ENCODE peak calls at places on chromosomes 11 and 22, in ten cellular contexts. One of them, this sample, is unnamed.

GRCh38 chr11:19827399-19828135 is 114.9 kb downstream of the NAV2 start:
- DNase-seq in lung: no peak
- DNase-seq in dorsolateral prefrontal cortex: no peak
- DNase-seq in pancreas: no peak
- DNase-seq in endodermal cell: peak; percentile 79
- DNase-seq in lower leg skin: no peak
- DNase-seq in CD8-positive, alpha-beta T cell: no peak
- DNase-seq in mesendoderm: peak; percentile 92
- DNase-seq in uterus: no peak
- DNase-seq in mammary epithelial cell: no peak
- DNase-seq in this sample: no peak

GRCh38 chr11:107830915-107831540 is 27.6 kb downstream of the SLC35F2 start:
- DNase-seq in dorsolateral prefrontal cortex: no peak
- DNase-seq in CD8-positive, alpha-beta T cell: no peak
- DNase-seq in endodermal cell: no peak
- DNase-seq in mammary epithelial cell: peak; percentile 54
- DNase-seq in mesendoderm: no peak
- DNase-seq in pancreas: peak; percentile 29
- DNase-seq in uterus: no peak
- DNase-seq in lung: no peak
- DNase-seq in lower leg skin: no peak
- DNase-seq in this sample: no peak

GRCh38 chr11:44467931-44468330 is 97.5 kb upstream of the CD82 start:
- DNase-seq in endodermal cell: no peak
- DNase-seq in lower leg skin: no peak
- DNase-seq in mesendoderm: peak; percentile 45
- DNase-seq in dorsolateral prefrontal cortex: no peak
- DNase-seq in CD8-positive, alpha-beta T cell: no peak
- DNase-seq in lung: no peak
- DNase-seq in uterus: no peak
- DNase-seq in mammary epithelial cell: no peak
- DNase-seq in pancreas: no peak
- DNase-seq in this sample: no peak

GRCh38 chr11:126007263-126007662 is 55.4 kb downstream of the CDON start:
- DNase-seq in pancreas: no peak
- DNase-seq in endodermal cell: no peak
- DNase-seq in mammary epithelial cell: peak; percentile 55
- DNase-seq in lung: no peak
- DNase-seq in dorsolateral prefrontal cortex: no peak
- DNase-seq in CD8-positive, alpha-beta T cell: no peak
- DNase-seq in mesendoderm: no peak
- DNase-seq in lower leg skin: no peak
- DNase-seq in uterus: no peak
- DNase-seq in this sample: no peak

GRCh38 chr22:34324763-34325162 is 404.5 kb upstream of the LARGE1 start:
- DNase-seq in uterus: no peak
- DNase-seq in pancreas: no peak
- DNase-seq in endodermal cell: no peak
- DNase-seq in mammary epithelial cell: no peak
- DNase-seq in lung: no peak
- DNase-seq in CD8-positive, alpha-beta T cell: no peak
- DNase-seq in mesendoderm: no peak
- DNase-seq in lower leg skin: no peak
- DNase-seq in dorsolateral prefrontal cortex: no peak
- DNase-seq in this sample: no peak

GRCh38 chr11:121807051-121807450 is 309.0 kb downstream of the BLID start:
- DNase-seq in uterus: no peak
- DNase-seq in mammary epithelial cell: no peak
- DNase-seq in pancreas: no peak
- DNase-seq in CD8-positive, alpha-beta T cell: no peak
- DNase-seq in lower leg skin: no peak
- DNase-seq in endodermal cell: no peak
- DNase-seq in mesendoderm: no peak
- DNase-seq in lung: no peak
- DNase-seq in dorsolateral prefrontal cortex: no peak
- DNase-seq in this sample: no peak

GRCh38 chr11:115550291-115551059 is 46.3 kb upstream of the CADM1 start:
- DNase-seq in mesendoderm: no peak
- DNase-seq in pancreas: no peak
- DNase-seq in endodermal cell: no peak
- DNase-seq in CD8-positive, alpha-beta T cell: no peak
- DNase-seq in lower leg skin: no peak
- DNase-seq in mammary epithelial cell: no peak
- DNase-seq in dorsolateral prefrontal cortex: no peak
- DNase-seq in uterus: no peak
- DNase-seq in lung: peak; percentile 43
- DNase-seq in this sample: no peak

GRCh38 chr22:38741576-38741975 is 14.2 kb downstream of the SUN2 start:
- DNase-seq in pancreas: no peak
- DNase-seq in lower leg skin: no peak
- DNase-seq in uterus: no peak
- DNase-seq in dorsolateral prefrontal cortex: no peak
- DNase-seq in CD8-positive, alpha-beta T cell: no peak
- DNase-seq in mesendoderm: no peak
- DNase-seq in mammary epithelial cell: no peak
- DNase-seq in endodermal cell: no peak
- DNase-seq in lung: no peak
- DNase-seq in this sample: no peak

GRCh38 chr22:26320469-26320868 is 108.6 kb upstream of the ASPHD2 start:
- DNase-seq in mammary epithelial cell: no peak
- DNase-seq in mesendoderm: no peak
- DNase-seq in CD8-positive, alpha-beta T cell: no peak
- DNase-seq in lung: no peak
- DNase-seq in pancreas: no peak
- DNase-seq in endodermal cell: no peak
- DNase-seq in dorsolateral prefrontal cortex: no peak
- DNase-seq in uterus: no peak
- DNase-seq in lower leg skin: no peak
- DNase-seq in this sample: no peak

GRCh38 chr11:27626269-27626937 is 73.9 kb downstream of the BDNF start:
- DNase-seq in uterus: no peak
- DNase-seq in CD8-positive, alpha-beta T cell: no peak
- DNase-seq in mammary epithelial cell: no peak
- DNase-seq in endodermal cell: no peak
- DNase-seq in lower leg skin: no peak
- DNase-seq in dorsolateral prefrontal cortex: no peak
- DNase-seq in pancreas: no peak
- DNase-seq in mesendoderm: no peak
- DNase-seq in lung: no peak
- DNase-seq in this sample: no peak

GRCh38 chr22:17095538-17095937 is 10.7 kb downstream of the IL17RA start:
- DNase-seq in mammary epithelial cell: no peak
- DNase-seq in endodermal cell: peak; percentile 82
- DNase-seq in mesendoderm: no peak
- DNase-seq in lower leg skin: no peak
- DNase-seq in dorsolateral prefrontal cortex: no peak
- DNase-seq in lung: no peak
- DNase-seq in CD8-positive, alpha-beta T cell: no peak
- DNase-seq in uterus: no peak
- DNase-seq in pancreas: no peak
- DNase-seq in this sample: no peak

GRCh38 chr11:68093565-68093964 is 27.6 kb downstream of the CHKA start:
- DNase-seq in dorsolateral prefrontal cortex: no peak
- DNase-seq in endodermal cell: no peak
- DNase-seq in mammary epithelial cell: no peak
- DNase-seq in uterus: no peak
- DNase-seq in lung: no peak
- DNase-seq in CD8-positive, alpha-beta T cell: no peak
- DNase-seq in mesendoderm: no peak
- DNase-seq in pancreas: no peak
- DNase-seq in lower leg skin: no peak
- DNase-seq in this sample: no peak

GRCh38 chr11:68099474-68100405 is 21.4 kb downstream of the CHKA start:
- DNase-seq in mammary epithelial cell: no peak
- DNase-seq in lower leg skin: no peak
- DNase-seq in CD8-positive, alpha-beta T cell: peak; percentile 11
- DNase-seq in lung: peak; percentile 69
- DNase-seq in pancreas: peak; percentile 82
- DNase-seq in uterus: no peak
- DNase-seq in endodermal cell: peak; percentile 59
- DNase-seq in dorsolateral prefrontal cortex: no peak
- DNase-seq in mesendoderm: peak; percentile 70
- DNase-seq in this sample: no peak

GRCh38 chr11:68096962-68097361 is 24.2 kb downstream of the CHKA start:
- DNase-seq in endodermal cell: no peak
- DNase-seq in pancreas: no peak
- DNase-seq in dorsolateral prefrontal cortex: no peak
- DNase-seq in uterus: no peak
- DNase-seq in mesendoderm: no peak
- DNase-seq in lung: no peak
- DNase-seq in lower leg skin: no peak
- DNase-seq in mammary epithelial cell: no peak
- DNase-seq in CD8-positive, alpha-beta T cell: no peak
- DNase-seq in this sample: no peak

DNA sequence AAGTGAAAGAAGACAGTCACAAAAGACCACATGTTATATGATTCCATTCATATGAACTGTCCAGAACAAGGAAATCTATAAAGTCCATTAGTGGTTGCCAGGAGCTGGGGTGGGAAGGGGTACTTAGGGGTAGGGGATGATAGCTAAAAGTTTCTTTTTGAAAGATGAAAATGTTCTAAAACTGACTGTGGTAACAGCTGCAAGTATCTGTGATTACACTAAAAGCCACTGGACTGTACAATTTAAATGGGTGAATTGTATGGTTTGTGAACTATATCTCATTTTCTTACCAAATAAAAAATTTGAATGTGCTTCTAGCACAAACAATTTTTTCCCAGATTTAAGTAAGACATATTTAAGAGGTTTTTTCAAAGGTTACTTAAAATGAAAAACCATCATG is 22.1 kb downstream of the CHKA start:
- DNase-seq in endodermal cell: no peak
- DNase-seq in CD8-positive, alpha-beta T cell: no peak
- DNase-seq in lung: no peak
- DNase-seq in mesendoderm: no peak
- DNase-seq in lower leg skin: no peak
- DNase-seq in pancreas: no peak
- DNase-seq in uterus: no peak
- DNase-seq in dorsolateral prefrontal cortex: no peak
- DNase-seq in mammary epithelial cell: no peak
- DNase-seq in this sample: no peak
- H3K4me3 ChIP-seq in endodermal cell: no peak overlapping the region
- H3K4me3 ChIP-seq in CD8-positive, alpha-beta T cell: no peak overlapping the region
- H3K4me3 ChIP-seq in lung: no peak overlapping the region
- H3K4me3 ChIP-seq in mesendoderm: no peak overlapping the region
- H3K4me3 ChIP-seq in lower leg skin: no peak overlapping the region
- H3K4me3 ChIP-seq in pancreas: peak overlapping the region; percentile 5
- H3K4me3 ChIP-seq in uterus: no peak overlapping the region
- H3K4me3 ChIP-seq in dorsolateral prefrontal cortex: no peak overlapping the region
- H3K4me3 ChIP-seq in mammary epithelial cell: no peak overlapping the region
- H3K4me3 ChIP-seq in this sample: no peak overlapping the region

DNA sequence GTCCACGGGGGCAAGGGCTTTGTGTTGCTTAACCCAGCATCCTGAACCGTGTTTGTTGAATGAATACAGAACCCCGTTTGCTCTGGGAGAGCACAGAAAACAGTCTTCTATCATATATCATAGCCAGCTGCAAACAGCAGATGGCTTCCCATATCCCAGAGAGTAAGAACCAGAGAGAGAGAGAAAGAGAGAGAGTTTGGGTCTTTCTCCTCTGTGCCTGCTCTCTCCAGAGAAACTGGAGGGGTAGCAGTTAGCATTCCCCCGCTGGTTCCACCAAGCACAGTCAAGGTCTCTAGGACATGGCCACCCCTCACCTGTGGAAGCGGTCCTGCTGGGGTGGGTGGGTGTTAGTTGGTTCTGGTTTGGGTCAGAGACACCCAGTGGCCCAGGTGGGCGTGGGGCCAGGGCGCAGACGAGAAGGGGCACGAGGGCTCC is 487 bp upstream of the TIMP3 start:
- DNase-seq in dorsolateral prefrontal cortex: no peak
- DNase-seq in uterus: no peak
- DNase-seq in mammary epithelial cell: no peak
- DNase-seq in CD8-positive, alpha-beta T cell: no peak
- DNase-seq in pancreas: no peak
- DNase-seq in lower leg skin: no peak
- DNase-seq in lung: no peak
- DNase-seq in endodermal cell: no peak
- DNase-seq in mesendoderm: no peak
- DNase-seq in this sample: no peak
- H3K4me3 ChIP-seq in dorsolateral prefrontal cortex: peak overlapping the region; percentile 58
- H3K4me3 ChIP-seq in uterus: peak overlapping the region; percentile 80
- H3K4me3 ChIP-seq in mammary epithelial cell: peak overlapping the region; percentile 68
- H3K4me3 ChIP-seq in CD8-positive, alpha-beta T cell: no peak overlapping the region
- H3K4me3 ChIP-seq in pancreas: peak overlapping the region; percentile 44
- H3K4me3 ChIP-seq in lower leg skin: no peak overlapping the region
- H3K4me3 ChIP-seq in lung: peak overlapping the region; percentile 30
- H3K4me3 ChIP-seq in endodermal cell: peak overlapping the region; percentile 88
- H3K4me3 ChIP-seq in mesendoderm: peak overlapping the region; percentile 6
- H3K4me3 ChIP-seq in this sample: peak overlapping the region; percentile 77

DNA sequence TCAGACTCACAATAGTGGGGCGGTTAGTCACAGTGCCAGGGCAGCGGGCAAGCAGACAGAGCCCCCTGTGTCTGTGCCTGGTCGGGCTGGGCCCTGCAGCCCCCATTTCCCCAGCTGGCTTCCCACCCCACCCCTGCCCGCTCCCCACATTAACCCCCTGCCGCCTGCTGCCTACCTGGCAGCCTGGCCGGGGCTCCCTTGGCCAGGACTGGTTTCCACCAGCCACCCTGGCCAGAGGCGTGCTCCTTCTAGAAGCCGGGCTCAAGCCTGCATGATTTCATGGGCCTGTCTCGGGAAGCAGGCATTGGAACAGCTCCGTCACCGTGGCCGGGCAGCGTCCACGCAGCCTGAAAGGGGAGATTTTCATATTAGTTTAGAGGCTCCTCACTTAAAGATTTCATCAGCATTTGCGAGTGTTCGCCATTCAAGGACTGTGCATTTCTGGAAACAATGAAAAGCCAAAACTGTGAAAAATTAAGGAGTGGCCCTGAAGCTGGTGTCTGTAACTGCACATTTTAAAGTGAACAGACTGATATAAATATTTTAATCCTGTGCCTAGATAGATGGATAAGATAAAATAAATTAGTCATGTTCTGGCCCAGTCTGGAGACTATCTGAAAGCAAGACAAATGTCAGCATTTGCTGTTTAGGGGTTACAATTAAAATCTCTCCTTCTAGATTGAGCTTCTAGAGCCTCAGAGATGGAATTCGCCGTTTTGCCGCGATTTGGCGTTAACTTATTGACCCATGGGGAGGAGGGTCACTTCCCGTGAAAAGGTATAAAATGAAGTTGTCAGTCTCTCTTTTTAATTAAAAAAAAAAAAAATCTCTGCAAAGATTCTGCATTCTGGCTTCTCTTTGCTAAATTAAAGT is 79.4 kb upstream of the WNT7B start:
- DNase-seq in endodermal cell: peak; percentile 38
- DNase-seq in uterus: peak; percentile 43
- DNase-seq in lower leg skin: no peak
- DNase-seq in lung: no peak
- DNase-seq in CD8-positive, alpha-beta T cell: no peak
- DNase-seq in mesendoderm: no peak
- DNase-seq in dorsolateral prefrontal cortex: peak; percentile 89
- DNase-seq in pancreas: peak; percentile 43
- DNase-seq in mammary epithelial cell: peak; percentile 61
- DNase-seq in this sample: no peak
- H3K4me3 ChIP-seq in endodermal cell: no peak overlapping the region
- H3K4me3 ChIP-seq in uterus: peak overlapping the region; percentile 65
- H3K4me3 ChIP-seq in lower leg skin: no peak overlapping the region
- H3K4me3 ChIP-seq in lung: no peak overlapping the region
- H3K4me3 ChIP-seq in CD8-positive, alpha-beta T cell: no peak overlapping the region
- H3K4me3 ChIP-seq in mesendoderm: no peak overlapping the region
- H3K4me3 ChIP-seq in dorsolateral prefrontal cortex: peak overlapping the region; percentile 65
- H3K4me3 ChIP-seq in pancreas: peak overlapping the region; percentile 71
- H3K4me3 ChIP-seq in mammary epithelial cell: peak overlapping the region; percentile 78
- H3K4me3 ChIP-seq in this sample: peak overlapping the region; percentile 80

GRCh38 chr11:8717876-8718753 is 35.5 kb downstream of the RPL27A start:
- DNase-seq in pancreas: peak; percentile 73
- DNase-seq in uterus: peak; percentile 63
- DNase-seq in CD8-positive, alpha-beta T cell: no peak
- DNase-seq in lung: peak; percentile 67
- DNase-seq in endodermal cell: peak; percentile 78
- DNase-seq in mesendoderm: peak; percentile 85
- DNase-seq in dorsolateral prefrontal cortex: no peak
- DNase-seq in mammary epithelial cell: peak; percentile 33
- DNase-seq in lower leg skin: no peak
- DNase-seq in this sample: no peak
- H3K4me3 ChIP-seq in pancreas: no peak overlapping the region
- H3K4me3 ChIP-seq in uterus: no peak overlapping the region
- H3K4me3 ChIP-seq in CD8-positive, alpha-beta T cell: no peak overlapping the region
- H3K4me3 ChIP-seq in lung: no peak overlapping the region
- H3K4me3 ChIP-seq in endodermal cell: no peak overlapping the region
- H3K4me3 ChIP-seq in mesendoderm: no peak overlapping the region
- H3K4me3 ChIP-seq in dorsolateral prefrontal cortex: no peak overlapping the region
- H3K4me3 ChIP-seq in mammary epithelial cell: no peak overlapping the region
- H3K4me3 ChIP-seq in lower leg skin: no peak overlapping the region
- H3K4me3 ChIP-seq in this sample: peak overlapping the region; percentile 28